ENCODE peak calls at places on chromosome 4, in five cellular contexts. U is fibroblast of the aortic adventitia, H is AG04450, A is left ventricle myocardium inferior, Q is cardiac fibroblast. E is an unnamed sample.

GRCh38 chr4:8213121-8213520 is 14.0 kb downstream of the SH3TC1 start:
- DNase-seq in H (no peak), U (no peak), A (no peak), Q (no peak), E (no peak)

GRCh38 chr4:21113496-21114213 is 413.4 kb downstream of the PACRGL start:
- DNase-seq in Q (peak; percentile 58), A (no peak), H (no peak), U (peak; percentile 1), E (no peak)

GRCh38 chr4:5365071-5366008 is 314.1 kb downstream of the STK32B start:
- DNase-seq in A (no peak), U (peak; percentile 36), Q (peak; percentile 30), H (peak; percentile 72), E (peak; percentile 33)

GRCh38 chr4:16122225-16122624 is 38.4 kb upstream of the PROM1 start:
- DNase-seq in A (no peak), H (no peak), Q (no peak), U (no peak), E (no peak)

GRCh38 chr4:185566972-185567749 is 31.9 kb upstream of the PDLIM3 start:
- DNase-seq in H (peak; percentile 65), Q (peak; percentile 98), A (peak; percentile 29), U (peak; percentile 91), E (no peak)

GRCh38 chr4:37873383-37873782 is 17.5 kb upstream of the TBC1D1 start:
- DNase-seq in U (peak; percentile 73), H (no peak), A (no peak), Q (peak; percentile 72), E (no peak)

GRCh38 chr4:112510191-112510467 is 5.9 kb downstream of the NEUROG2 start:
- DNase-seq in H (no peak), A (no peak), U (no peak), Q (no peak), E (no peak)

GRCh38 chr4:110510955-110511544 is 35.1 kb downstream of the ENPEP start:
- DNase-seq in A (no peak), H (peak; percentile 26), Q (peak; percentile 78), U (peak; percentile 81), E (peak; percentile 37)

GRCh38 chr4:78707268-78707667 is 68.9 kb upstream of the BMP2K start:
- DNase-seq in U (no peak), Q (no peak), H (no peak), A (no peak), E (no peak)

GRCh38 chr4:76206222-76206942 is 7.2 kb downstream of the SCARB2 start:
- DNase-seq in Q (no peak), H (no peak), U (peak; percentile 66), A (no peak), E (no peak)

GRCh38 chr4:184309241-184310170 is 91.8 kb upstream of the ENPP6 start:
- DNase-seq in H (no peak), Q (no peak), U (no peak), A (no peak), E (no peak)

GRCh38 chr4:173434226-173434625 is 35.3 kb upstream of the SCRG1 start:
- DNase-seq in U (no peak), Q (no peak), A (no peak), H (no peak), E (no peak)

GRCh38 chr4:42995343-42995944 is 102.9 kb downstream of the GRXCR1 start:
- DNase-seq in Q (peak; percentile 17), A (no peak), U (peak; percentile 46), H (peak; percentile 1), E (peak; percentile 2)

GRCh38 chr4:31651541-31651940 is 931.4 kb downstream of the PCDH7 start:
- DNase-seq in U (no peak), Q (no peak), H (no peak), A (no peak), E (no peak)
- H3K4me3 ChIP-seq in U (no peak overlapping the region), Q (no peak overlapping the region), H (no peak overlapping the region), A (no peak overlapping the region), E (no peak overlapping the region)

GRCh38 chr4:67288964-67289363 is 256.3 kb downstream of the CENPC start:
- DNase-seq in Q (peak; percentile 5), A (no peak), U (peak; percentile 8), H (no peak), E (no peak)
- TF ChIP-seq CTCF in Q (peak; percentile 21), A (no peak), U (peak; percentile 31), H (no peak), E (peak; percentile 71)

GRCh38 chr4:153758688-153759406 is 977 bp downstream of the RNF175 start:
- DNase-seq in U (no peak), A (no peak), Q (no peak), H (no peak), E (no peak)

GRCh38 chr4:153763404-153763803 is 3.6 kb upstream of the RNF175 start:
- DNase-seq in H (no peak), U (no peak), Q (no peak), A (no peak), E (no peak)

GRCh38 chr4:153758136-153758535 is 1.7 kb downstream of the RNF175 start:
- DNase-seq in Q (no peak), H (no peak), U (no peak), A (no peak), E (no peak)

GRCh38 chr4:153757407-153757806 is 2.4 kb downstream of the RNF175 start:
- DNase-seq in U (no peak), Q (no peak), H (no peak), A (no peak), E (no peak)

GRCh38 chr4:153759407-153760226 is at the start of gene RNF175:
- DNase-seq in Q (no peak), A (no peak), U (no peak), H (no peak), E (no peak)
- H3K4me3 ChIP-seq in Q (peak within 1 kb of the TSS; percentile 48), A (peak within 1 kb of the TSS; percentile 68), U (peak within 1 kb of the TSS; percentile 59), H (peak within 1 kb of the TSS; percentile 31), E (no peak within 1 kb of the TSS)

GRCh38 chr4:2761035-2761923 is 5.1 kb upstream of the TNIP2 start:
- DNase-seq in H (no peak), Q (no peak), A (no peak), U (no peak), E (no peak)
- TF ChIP-seq CTCF in H (peak; percentile 28), Q (peak; percentile 18), A (peak; percentile 24), U (peak; percentile 31), E (peak; percentile 5)

GRCh38 chr4:6534050-6534449 is 40.9 kb upstream of the MAN2B2 start:
- DNase-seq in U (no peak), Q (no peak), H (no peak), A (no peak), E (no peak)

GRCh38 chr4:6535329-6535692 is 39.7 kb upstream of the MAN2B2 start:
- DNase-seq in H (no peak), U (no peak), Q (no peak), A (no peak), E (no peak)

GRCh38 chr4:6535706-6536105 is 39.3 kb upstream of the MAN2B2 start:
- DNase-seq in H (no peak), Q (no peak), U (no peak), A (no peak), E (no peak)

GRCh38 chr4:6532658-6533057 is 42.3 kb upstream of the MAN2B2 start:
- DNase-seq in Q (no peak), A (no peak), U (no peak), H (no peak), E (no peak)

GRCh38 chr4:6534618-6535328 is 40.2 kb upstream of the MAN2B2 start:
- DNase-seq in A (no peak), U (no peak), H (no peak), Q (no peak), E (no peak)
- H3K4me3 ChIP-seq in A (no peak overlapping the region), U (no peak overlapping the region), H (no peak overlapping the region), Q (no peak overlapping the region), E (no peak overlapping the region)

GRCh38 chr4:146342600-146343192 is 128.4 kb downstream of the REELD1 start:
- DNase-seq in Q (peak; percentile 66), H (no peak), U (peak; percentile 71), A (no peak), E (no peak)
- TF ChIP-seq CTCF in Q (peak; percentile 53), H (peak; percentile 68), U (peak; percentile 57), A (peak; percentile 74), E (peak; percentile 36)

DNA sequence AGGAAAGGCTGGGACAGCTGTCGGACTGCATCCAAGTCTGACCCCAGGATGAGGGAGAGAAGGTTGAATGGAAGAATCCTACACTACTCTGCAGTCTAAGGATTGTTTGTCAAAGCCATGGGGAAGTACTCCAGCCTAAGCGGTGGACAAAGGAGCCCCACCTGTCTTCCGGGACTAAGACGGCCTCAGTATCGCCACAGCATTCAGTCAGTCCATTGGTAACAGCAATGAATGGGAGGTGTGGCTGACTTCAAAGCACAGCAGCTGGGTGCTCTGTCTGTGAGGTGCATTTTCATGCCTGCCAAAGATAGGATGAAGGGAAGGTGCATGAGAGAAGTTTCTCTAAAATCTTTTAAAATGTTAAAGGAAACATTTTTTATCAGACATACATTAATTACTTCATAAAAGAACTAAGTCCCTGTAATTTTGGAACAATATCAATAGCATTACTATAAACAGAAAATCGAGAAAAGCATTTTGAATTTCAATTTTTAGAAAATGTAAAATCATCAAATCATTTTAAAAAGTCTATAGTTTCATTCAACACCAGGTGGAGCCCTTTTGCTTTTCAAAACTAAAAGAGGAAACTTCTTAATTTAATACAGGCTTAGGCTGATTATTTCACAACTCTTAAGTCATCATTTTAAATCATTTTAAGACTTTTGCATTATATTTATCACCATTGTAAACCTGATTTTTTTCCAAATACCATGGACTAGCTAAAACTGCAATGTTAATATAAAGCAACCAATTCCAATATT is 27.6 kb upstream of the INTU start:
- DNase-seq in H (no peak), A (no peak), U (peak; percentile 72), Q (peak; percentile 64), E (peak; percentile 5)
- H3K4me3 ChIP-seq in H (no peak overlapping the region), A (no peak overlapping the region), U (no peak overlapping the region), Q (no peak overlapping the region), E (no peak overlapping the region)

GRCh38 chr4:56731857-56732256 is 50.8 kb upstream of the HOPX start:
- DNase-seq in Q (no peak), A (peak; percentile 38), U (no peak), H (no peak), E (no peak)
- TF ChIP-seq CTCF in Q (no peak), A (no peak), U (no peak), H (no peak), E (no peak)

GRCh38 chr4:170226288-170226687 is 136.5 kb upstream of the AADAT start:
- DNase-seq in U (no peak), Q (no peak), H (no peak), A (no peak), E (no peak)
- H3K4me3 ChIP-seq in U (no peak overlapping the region), Q (no peak overlapping the region), H (no peak overlapping the region), A (no peak overlapping the region), E (no peak overlapping the region)

DNA sequence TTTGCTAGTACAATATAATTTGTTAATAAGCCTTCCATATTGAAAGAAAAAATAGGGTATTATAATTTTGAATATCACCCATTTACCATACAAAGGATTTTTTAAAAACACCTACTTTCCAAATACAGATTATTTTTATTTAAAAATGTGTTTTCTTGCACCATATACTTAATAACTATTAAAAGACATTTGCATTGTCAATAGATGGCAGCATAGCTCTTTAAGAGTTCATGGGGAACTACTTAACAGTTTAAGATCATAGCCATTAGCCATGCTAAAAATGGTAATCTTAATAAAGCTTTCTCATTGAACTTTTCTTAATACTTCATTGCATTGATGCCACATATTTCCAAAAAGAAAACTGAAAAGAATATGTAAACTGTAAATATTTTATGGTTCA is 1995.9 kb downstream of the C4orf33 start:
- DNase-seq in A (no peak), Q (peak; percentile 45), U (peak; percentile 40), H (no peak), E (no peak)
- TF ChIP-seq CTCF in A (peak; percentile 11), Q (peak; percentile 11), U (peak; percentile 23), H (peak; percentile 44), E (no peak)